ENCODE peak calls at places on chromosomes 1 and 21, in nine cellular contexts. X, F, K, E, I, D, V, B and Y are unnamed samples. For H3K4me1, the result is how much of the 10 kb centered on the place peaks cover.

GRCh38 chr1:87284456-87285240 is 44.0 kb upstream of the LMO4 start:
- DNase-seq in X (no peak), F (no peak), K (no peak), E (no peak), I (no peak), D (no peak), V (no peak), B (peak), Y (no peak)

GRCh38 chr1:16413191-16413590 is 24.0 kb downstream of the SPATA21 start:
- DNase-seq in X (no peak), F (no peak), K (no peak), E (no peak), I (no peak), D (no peak), V (no peak), B (no peak), Y (no peak)

GRCh38 chr1:20255666-20256065 is 35.0 kb upstream of the VWA5B1 start:
- DNase-seq in X (peak), F (no peak), K (peak), E (peak), I (no peak), D (no peak), V (no peak), B (peak), Y (peak)

GRCh38 chr1:49181033-49181432 is 404.3 kb upstream of the BEND5 start:
- DNase-seq in X (no peak), F (no peak), K (no peak), E (no peak), I (no peak), D (no peak), V (no peak), B (no peak), Y (no peak)

GRCh38 chr1:119409731-119410130 is 5.2 kb upstream of the HSD3B2 start:
- DNase-seq in X (peak), F (no peak), K (no peak), E (no peak), I (no peak), D (no peak), V (no peak), B (peak), Y (no peak)

GRCh38 chr1:84145051-84145450 is 980 bp downstream of the PRKACB start:
- DNase-seq in X (no peak), F (peak), K (no peak), E (peak), I (no peak), D (no peak), V (no peak), B (peak), Y (no peak)

GRCh38 chr1:233933339-233933738 is 28.9 kb downstream of the SLC35F3 start:
- DNase-seq in X (no peak), F (no peak), K (no peak), E (no peak), I (no peak), D (no peak), V (no peak), B (no peak), Y (no peak)

GRCh38 chr1:103180660-103181059 is 72.3 kb upstream of the COL11A1 start:
- DNase-seq in X (peak), F (no peak), K (no peak), E (no peak), I (no peak), D (no peak), V (no peak), B (peak), Y (no peak)

GRCh38 chr21:31218830-31219608 is 125.0 kb downstream of the TIAM1 start:
- DNase-seq in X (peak), F (no peak), K (no peak), E (peak), I (no peak), D (no peak), V (peak), B (peak), Y (peak)

GRCh38 chr1:150551784-150552691 is 2.8 kb downstream of the ADAMTSL4 start:
- DNase-seq in X (peak), F (peak), K (peak), E (peak), I (no peak), D (peak), V (peak), B (peak), Y (peak)

GRCh38 chr1:171814692-171815091 is 26.6 kb upstream of the DNM3 start:
- DNase-seq in X (peak), F (no peak), K (no peak), E (no peak), I (no peak), D (no peak), V (no peak), B (peak), Y (no peak)

GRCh38 chr1:159828916-159829634 is 2.4 kb downstream of the SLAMF8 start:
- DNase-seq in X (peak), F (peak), K (peak), E (peak), I (no peak), D (no peak), V (peak), B (no peak), Y (peak)

GRCh38 chr1:228463009-228463558 is 24.1 kb upstream of the RNF187 start:
- DNase-seq in X (no peak), F (no peak), K (no peak), E (no peak), I (no peak), D (no peak), V (no peak), B (no peak), Y (no peak)
- H3K4me3 ChIP-seq in X (no peak), F (no peak), K (peak), E (no peak), I (no peak), D (no peak), V (no peak), B (no peak), Y (no peak)

GRCh38 chr1:212700892-212701819 is 1.5 kb upstream of the BATF3 start:
- DNase-seq in X (peak), F (peak), K (no peak), E (peak), I (no peak), D (no peak), V (peak), B (peak), Y (peak)
- TF ChIP-seq CTCF in X (no peak), F (no peak), K (peak), E (no peak), I (no peak), D (no peak), V (no peak), B (peak), Y (no peak)

GRCh38 chr1:93585059-93585966 is 96.3 kb downstream of the BCAR3 start:
- DNase-seq in X (peak), F (no peak), K (no peak), E (peak), I (no peak), D (peak), V (peak), B (no peak), Y (peak)
- H3K4me1 ChIP-seq in X (under half), F (under half), K (under half), E (under half), I (under half), D (under half), V (under half), B (under half), Y (under half)

GRCh38 chr1:167330601-167331293 is 110.1 kb downstream of the POU2F1 start:
- DNase-seq in X (no peak), F (no peak), K (no peak), E (no peak), I (no peak), D (no peak), V (no peak), B (no peak), Y (no peak)

GRCh38 chr1:167331650-167332049 is 111.0 kb downstream of the POU2F1 start:
- DNase-seq in X (no peak), F (no peak), K (no peak), E (no peak), I (no peak), D (no peak), V (no peak), B (no peak), Y (no peak)

GRCh38 chr1:167325151-167325550 is 104.5 kb downstream of the POU2F1 start:
- DNase-seq in X (no peak), F (no peak), K (no peak), E (no peak), I (no peak), D (no peak), V (no peak), B (no peak), Y (no peak)

GRCh38 chr1:167328762-167329483 is 108.2 kb downstream of the POU2F1 start:
- DNase-seq in X (no peak), F (no peak), K (no peak), E (no peak), I (no peak), D (no peak), V (no peak), B (peak), Y (no peak)

GRCh38 chr1:167328306-167328705 is 107.6 kb downstream of the POU2F1 start:
- DNase-seq in X (no peak), F (no peak), K (no peak), E (no peak), I (no peak), D (no peak), V (no peak), B (no peak), Y (no peak)
- H3K4me3 ChIP-seq in X (no peak), F (no peak), K (no peak), E (no peak), I (no peak), D (no peak), V (no peak), B (no peak), Y (no peak)

GRCh38 chr21:30194701-30195299 is 21.1 kb downstream of the CLDN8 start:
- DNase-seq in X (peak), F (no peak), K (peak), E (peak), I (peak), D (no peak), V (no peak), B (no peak), Y (peak)
- TF ChIP-seq CTCF in X (peak), F (no peak), K (peak), E (peak), I (peak), D (no peak), V (no peak), B (no peak), Y (no peak)